ENCODE peak calls at places on chromosomes 5 and 9, in eight cellular contexts. G, F, X, U, M, P, E and Q are unnamed samples.

GRCh38 chr9:6439051-6439703 is 26.2 kb downstream of the UHRF2 start:
- DNase-seq in U (no peak), P (no peak), F (no peak), E (no peak), X (no peak), M (no peak), G (no peak), Q (no peak)

GRCh38 chr5:13664377-13664776 is 280.1 kb downstream of the DNAH5 start:
- DNase-seq in M (no peak), U (no peak), P (no peak), E (no peak), X (no peak), G (peak), F (peak), Q (no peak)

GRCh38 chr5:11650936-11651335 is 253.3 kb downstream of the CTNND2 start:
- DNase-seq in X (peak), U (no peak), F (no peak), M (no peak), G (no peak), P (no peak), E (no peak), Q (no peak)

GRCh38 chr5:150694638-150695037 is 6.2 kb downstream of the RBM22 start:
- DNase-seq in U (no peak), G (peak), E (no peak), F (peak), P (no peak), X (no peak), M (no peak), Q (no peak)

GRCh38 chr5:159525117-159525516 is 194.8 kb upstream of the IL12B start:
- DNase-seq in F (no peak), P (no peak), E (no peak), M (no peak), X (no peak), U (no peak), G (peak), Q (no peak)

GRCh38 chr5:95993776-95994175 is 32.1 kb upstream of the ELL2 start:
- DNase-seq in M (no peak), P (no peak), U (peak), F (no peak), X (no peak), G (no peak), E (no peak), Q (no peak)

GRCh38 chr5:54738118-54738972 is 220.8 kb downstream of the SNX18 start:
- DNase-seq in P (no peak), M (no peak), E (no peak), G (peak), U (no peak), X (no peak), F (peak), Q (peak)

GRCh38 chr5:14685757-14686156 is 21.2 kb downstream of the OTULIN start:
- DNase-seq in X (no peak), M (peak), F (peak), G (peak), P (peak), U (peak), E (peak), Q (peak)

GRCh38 chr5:150516011-150516410 is 8.1 kb downstream of the NDST1 start:
- DNase-seq in X (no peak), F (peak), E (no peak), U (no peak), P (no peak), G (peak), M (peak), Q (peak)

GRCh38 chr9:81031422-81032029 is 657.8 kb downstream of the TLE1 start:
- DNase-seq in E (no peak), F (no peak), X (no peak), M (no peak), U (no peak), P (no peak), G (no peak), Q (peak)

GRCh38 chr9:121267689-121268597 is at the start of gene GSN:
- DNase-seq in E (no peak), M (peak), X (peak), U (peak), F (peak), P (peak), G (peak), Q (peak)

GRCh38 chr9:123656565-123656964 is 273.4 kb downstream of the DENND1A start:
- DNase-seq in U (no peak), F (peak), P (no peak), E (no peak), M (no peak), G (no peak), X (no peak), Q (no peak)

GRCh38 chr9:114120192-114121014 is 21.3 kb upstream of the KIF12 start:
- DNase-seq in E (no peak), M (no peak), G (no peak), U (no peak), F (no peak), P (no peak), X (no peak), Q (no peak)

GRCh38 chr5:11010811-11011210 is 249.8 kb upstream of the DAP start:
- DNase-seq in E (no peak), X (no peak), F (no peak), G (no peak), M (no peak), U (no peak), P (no peak), Q (no peak)

GRCh38 chr5:116035123-116035522 is 2.9 kb downstream of the ARL14EPL start:
- DNase-seq in G (no peak), X (no peak), E (no peak), M (no peak), U (no peak), P (no peak), F (peak), Q (no peak)

GRCh38 chr5:116032991-116033390 is 719 bp downstream of the ARL14EPL start:
- DNase-seq in E (no peak), F (no peak), G (no peak), U (no peak), P (no peak), M (no peak), X (no peak), Q (no peak)

GRCh38 chr5:116037236-116037822 is 5.1 kb downstream of the ARL14EPL start:
- DNase-seq in U (no peak), M (no peak), E (peak), P (no peak), X (no peak), F (peak), G (peak), Q (no peak)

DNA sequence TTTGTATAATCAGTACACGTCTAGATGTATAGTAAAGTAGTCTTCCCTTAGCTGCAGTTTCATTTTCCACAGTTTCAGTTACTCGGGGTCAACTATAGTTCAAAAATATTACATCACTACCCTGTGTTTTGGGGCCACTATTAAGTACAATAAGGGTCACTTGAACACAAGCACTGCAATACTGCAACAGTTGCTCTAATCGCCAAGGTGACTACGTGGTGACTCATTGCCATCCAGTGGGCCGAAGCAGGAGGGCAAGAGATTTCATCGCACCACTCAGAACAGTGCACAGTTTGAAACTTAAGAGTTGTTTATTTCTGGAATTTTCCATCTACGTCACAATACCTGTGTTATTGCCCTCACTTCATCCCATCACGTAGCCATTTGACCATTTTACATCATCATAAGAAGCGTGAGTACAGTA is at the start of gene ARL14EPL:
- DNase-seq in G (peak), F (peak), E (peak), U (peak), M (peak), X (no peak), P (peak), Q (peak)
- H3K4me2 ChIP-seq in G (peak), F (peak), E (peak), U (peak), M (peak), X (no peak), P (no peak), Q (no peak)

DNA sequence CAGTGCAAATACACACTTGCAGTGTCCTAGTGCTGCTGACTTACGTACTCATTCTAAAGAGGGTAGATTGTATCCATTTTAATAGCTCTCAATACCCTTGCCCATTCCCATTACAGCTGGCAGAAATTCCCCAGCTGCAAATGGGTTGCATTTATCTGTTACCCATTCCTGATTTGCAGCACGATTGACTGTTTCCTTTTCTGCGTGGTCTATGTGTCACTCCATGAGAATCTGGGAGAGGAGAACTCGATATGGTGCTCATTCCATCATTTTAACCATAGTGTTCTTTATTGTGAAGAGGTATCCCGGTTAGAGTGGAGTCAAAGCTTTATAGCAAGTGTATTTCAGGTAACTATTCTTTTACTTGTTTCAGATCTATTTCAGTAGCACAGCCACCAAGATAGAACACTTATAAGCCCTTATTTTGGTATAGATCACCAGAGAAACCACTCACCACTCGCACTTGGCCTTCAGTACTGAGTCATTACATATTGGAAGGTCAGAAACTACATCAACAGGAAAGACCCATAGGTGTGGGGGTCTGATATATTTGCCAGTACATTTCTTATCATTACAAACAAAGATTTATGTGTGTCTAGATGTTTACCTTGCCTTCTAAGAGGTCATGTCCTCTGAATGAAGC is 139.5 kb downstream of the MUSK start:
- DNase-seq in G (no peak), E (no peak), M (no peak), F (no peak), P (no peak), X (no peak), U (no peak), Q (no peak)
- H2AFZ ChIP-seq in G (no peak), E (no peak), M (no peak), F (no peak), P (no peak), X (no peak), U (no peak), Q (no peak)

GRCh38 chr9:19409406-19410194 is 791 bp downstream of the ACER2 start:
- DNase-seq in P (peak), U (peak), F (peak), M (peak), X (peak), G (peak), E (peak), Q (peak)
- H3K27ac ChIP-seq in P (no peak), U (no peak), F (no peak), M (peak), X (no peak), G (no peak), E (peak), Q (peak)

GRCh38 chr9:95574866-95575553 is 58.2 kb upstream of the PTCH1 start:
- DNase-seq in M (no peak), E (no peak), G (no peak), F (no peak), U (no peak), X (no peak), P (no peak), Q (no peak)
- H3K4me2 ChIP-seq in M (peak), E (peak), G (no peak), F (no peak), U (no peak), X (no peak), P (no peak), Q (no peak)